ENCODE peak calls at places on chromosome 1, in five cellular contexts. E, I, W, O and K are unnamed samples.

GRCh38 chr1:234402939-234403338 is 29.7 kb downstream of the COA6 start:
- DNase-seq in E (no peak), I (no peak), W (no peak), O (no peak), K (no peak)

GRCh38 chr1:247294282-247294681 is 37.4 kb downstream of the ZNF496 start:
- DNase-seq in E (peak), I (peak), W (no peak), O (no peak), K (no peak)

GRCh38 chr1:156740307-156740678 is 595 bp downstream of the MRPL24 start:
- DNase-seq in E (no peak), I (no peak), W (no peak), O (no peak), K (no peak)

GRCh38 chr1:27528701-27529637 is 39.0 kb upstream of the WASF2 start:
- DNase-seq in E (no peak), I (no peak), W (peak), O (peak), K (peak)

GRCh38 chr1:56081151-56081550 is 498.2 kb downstream of the PLPP3 start:
- DNase-seq in E (peak), I (no peak), W (peak), O (no peak), K (peak)

GRCh38 chr1:206651958-206652890 is 16.9 kb downstream of the DYRK3 start:
- DNase-seq in E (no peak), I (no peak), W (peak), O (no peak), K (peak)

GRCh38 chr1:83751602-83752001 is 247.3 kb downstream of the TTLL7 start:
- DNase-seq in E (no peak), I (no peak), W (no peak), O (peak), K (no peak)

GRCh38 chr1:7679873-7680790 is 91.0 kb upstream of the VAMP3 start:
- DNase-seq in E (no peak), I (peak), W (peak), O (peak), K (peak)

GRCh38 chr1:7539772-7540175 is 231.3 kb upstream of the VAMP3 start:
- DNase-seq in E (peak), I (peak), W (peak), O (peak), K (peak)

GRCh38 chr1:90724361-90724760 is 7.3 kb upstream of the BARHL2 start:
- DNase-seq in E (no peak), I (no peak), W (no peak), O (no peak), K (no peak)

GRCh38 chr1:115432061-115432460 is 94.0 kb upstream of the NGF start:
- DNase-seq in E (peak), I (no peak), W (no peak), O (no peak), K (no peak)

GRCh38 chr1:36586146-36586545 is 103.4 kb upstream of the CSF3R start:
- DNase-seq in E (no peak), I (no peak), W (no peak), O (no peak), K (no peak)

DNA sequence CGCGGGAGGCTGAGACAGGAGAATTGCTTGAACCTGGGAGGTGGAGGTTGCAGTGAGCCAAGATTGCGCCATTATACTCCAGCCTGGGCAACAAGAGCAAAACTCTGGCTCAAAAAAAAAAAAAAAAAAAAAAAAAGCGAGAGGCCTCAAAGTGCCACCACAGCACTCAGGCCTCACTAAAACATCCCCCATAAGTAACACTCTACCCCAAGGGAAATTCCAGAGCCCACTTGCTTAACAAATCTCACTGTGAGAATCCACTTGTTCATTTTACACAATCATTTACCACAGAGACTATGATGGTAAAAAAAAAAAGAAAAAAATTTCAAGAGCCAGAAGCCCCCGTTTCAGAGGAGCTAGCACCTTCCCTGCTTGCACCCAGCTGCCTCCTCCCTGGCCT is 26.3 kb upstream of the EXOSC10 start:
- DNase-seq in E (no peak), I (no peak), W (no peak), O (no peak), K (no peak)
- TF ChIP-seq CTCF in E (no peak), I (no peak), W (no peak), O (no peak), K (no peak)

GRCh38 chr1:44512313-44512885 is 107.3 kb downstream of the RNF220 start:
- DNase-seq in E (no peak), I (no peak), W (no peak), O (no peak), K (no peak)
- H3K27ac ChIP-seq in E (no peak), I (no peak), W (no peak), O (no peak), K (no peak)

DNA sequence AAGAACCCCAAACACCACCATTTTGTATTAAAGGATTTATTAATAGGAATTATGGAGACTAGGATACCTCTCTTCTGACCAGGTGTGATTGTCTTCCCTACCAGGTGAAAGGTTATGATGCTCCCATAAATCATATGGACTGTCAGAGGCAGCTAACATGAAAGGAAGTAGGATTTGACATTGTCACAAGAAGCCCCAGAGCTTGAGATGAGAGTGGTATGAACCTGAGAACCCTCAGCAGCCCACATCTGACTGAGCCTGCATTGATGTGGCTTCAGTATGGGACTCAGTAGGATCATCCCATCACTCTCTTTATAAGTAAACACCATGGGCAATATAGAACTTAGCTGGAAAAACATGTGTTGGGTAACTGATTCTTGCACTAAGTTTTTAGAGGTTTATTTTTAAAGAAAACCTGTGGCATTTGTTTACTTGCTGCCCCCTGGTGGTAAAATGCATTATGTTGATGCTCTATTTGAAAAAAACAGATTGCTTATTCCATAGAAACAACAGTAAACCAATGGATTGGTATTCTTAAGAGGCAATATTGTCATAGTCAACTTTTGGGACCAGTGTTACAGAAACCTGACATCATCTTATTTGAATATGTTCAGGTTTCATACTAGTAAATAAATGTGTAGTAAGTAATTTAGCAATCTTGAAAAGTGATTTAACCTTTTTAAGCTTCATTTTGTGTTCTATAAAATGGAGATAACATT is 16.6 kb upstream of the CACYBP start:
- DNase-seq in E (peak), I (no peak), W (peak), O (peak), K (no peak)
- TF ChIP-seq CTCF in E (peak), I (peak), W (peak), O (peak), K (peak)

GRCh38 chr1:39082811-39083576 is 56.8 kb downstream of the NDUFS5 start:
- DNase-seq in E (no peak), I (no peak), W (no peak), O (no peak), K (no peak)
- H3K27ac ChIP-seq in E (no peak), I (no peak), W (no peak), O (no peak), K (no peak)

DNA sequence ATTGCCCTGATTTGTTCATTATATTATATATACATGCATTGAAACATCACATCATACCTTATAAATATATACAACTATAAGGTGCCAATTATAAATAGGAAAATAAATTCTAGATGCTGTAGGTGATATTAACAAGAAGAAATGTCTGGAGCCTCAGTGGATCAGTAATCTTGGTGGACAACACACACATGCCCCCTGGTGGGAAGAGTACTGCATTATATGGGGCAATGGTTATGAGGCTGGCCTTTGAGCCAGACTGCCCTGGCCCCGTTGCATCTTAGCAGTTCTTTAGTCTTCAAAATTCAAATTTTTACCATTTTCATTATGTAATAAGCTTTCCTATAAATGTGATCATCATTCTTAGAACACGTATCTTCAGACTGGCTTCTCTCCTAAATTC is 335.0 kb upstream of the GREM2 start:
- DNase-seq in E (peak), I (no peak), W (peak), O (peak), K (peak)
- TF ChIP-seq CTCF in E (peak), I (peak), W (no peak), O (peak), K (peak)

DNA sequence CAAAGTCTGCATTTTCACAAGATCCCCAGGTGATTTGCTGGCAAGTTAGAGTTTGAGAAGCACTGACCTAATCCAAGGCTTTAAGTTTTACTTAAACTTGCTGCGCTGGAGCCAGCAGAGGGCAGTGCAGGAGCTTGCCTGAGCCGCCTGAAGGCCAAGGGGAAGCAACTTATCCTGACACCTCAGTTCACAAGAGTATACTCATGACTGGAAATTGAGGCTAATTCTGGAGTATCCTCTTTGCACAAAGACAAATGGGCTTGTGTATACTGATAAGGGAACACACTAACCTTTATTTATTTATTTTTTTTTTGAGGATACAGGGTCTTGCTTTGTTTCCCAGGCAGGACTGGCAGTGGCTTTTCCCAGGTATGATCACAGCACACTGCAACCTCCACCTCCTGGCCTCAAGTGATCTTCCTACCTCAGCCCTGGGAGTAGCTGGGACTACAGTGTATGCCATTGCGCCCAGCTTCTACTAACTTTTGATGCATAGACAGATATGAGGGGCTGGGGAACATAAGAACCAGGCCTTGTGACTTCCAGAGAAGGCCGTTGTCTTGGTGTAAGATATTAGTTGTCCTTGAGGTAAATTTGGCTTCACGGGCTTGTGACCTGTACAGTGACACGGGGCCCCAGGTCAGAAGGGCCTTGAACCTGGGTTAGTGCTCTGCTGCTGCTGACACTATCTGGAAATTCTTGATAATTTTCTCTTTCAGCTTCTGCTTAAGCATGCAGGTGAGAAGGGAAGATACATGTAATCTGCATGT is 29.0 kb upstream of the SLAMF1 start:
- DNase-seq in E (peak), I (peak), W (peak), O (peak), K (peak)
- H3K27ac ChIP-seq in E (no peak), I (no peak), W (no peak), O (no peak), K (peak)